ENCODE peak calls at places on chromosomes 4 and X, in four cellular contexts. F is Panc1, D is body of pancreas, P is mammary epithelial cell. B is an unnamed sample.

GRCh38 chrX:115539841-115540240 is 21.1 kb upstream of the PLS3 start:
- DNase-seq in F (no peak), D (no peak), P (no peak), B (no peak)

GRCh38 chr4:105613326-105613725 is 60.9 kb downstream of the ARHGEF38 start:
- DNase-seq in F (no peak), D (no peak), P (no peak), B (no peak)

GRCh38 chrX:148567229-148567628 is 66.8 kb downstream of the AFF2 start:
- DNase-seq in F (no peak), D (no peak), P (peak; percentile 5), B (no peak)

GRCh38 chr4:110287130-110287529 is 88.7 kb upstream of the ELOVL6 start:
- DNase-seq in F (no peak), D (no peak), P (peak; percentile 89), B (no peak)

GRCh38 chr4:40240040-40240653 is 43.3 kb downstream of the RHOH start:
- DNase-seq in F (no peak), D (no peak), P (no peak), B (no peak)

GRCh38 chr4:51894246-51894645 is 51.3 kb downstream of the DCUN1D4 start:
- DNase-seq in F (no peak), D (no peak), P (peak; percentile 2), B (no peak)

GRCh38 chr4:166435449-166435848 is 562.4 kb downstream of the TLL1 start:
- DNase-seq in F (peak; percentile 1), D (no peak), P (peak; percentile 89), B (no peak)

GRCh38 chrX:121635141-121635540 is 587.7 kb downstream of the GLUD2 start:
- DNase-seq in F (no peak), D (no peak), P (peak; percentile 69), B (no peak)

GRCh38 chrX:34294665-34295064 is 162.6 kb upstream of the FAM47A start:
- DNase-seq in F (no peak), D (no peak), P (no peak), B (no peak)
- H3K27ac ChIP-seq in F (no peak overlapping the region), D (no peak overlapping the region), P (no peak overlapping the region), B (no peak overlapping the region)

GRCh38 chrX:49019599-49020249 is 17.7 kb upstream of the GRIPAP1 start:
- DNase-seq in F (no peak), D (no peak), P (no peak), B (no peak)
- H3K27ac ChIP-seq in F (no peak overlapping the region), D (no peak overlapping the region), P (no peak overlapping the region), B (no peak overlapping the region)

GRCh38 chr4:118753096-118753495 is 67.9 kb downstream of the METTL14 start:
- DNase-seq in F (no peak), D (no peak), P (no peak), B (no peak)

GRCh38 chr4:118751634-118752293 is 66.6 kb downstream of the METTL14 start:
- DNase-seq in F (no peak), D (no peak), P (no peak), B (no peak)

GRCh38 chr4:118754890-118755289 is 69.7 kb downstream of the METTL14 start:
- DNase-seq in F (no peak), D (no peak), P (no peak), B (no peak)

GRCh38 chr4:118752551-118752950 is 67.4 kb downstream of the METTL14 start:
- DNase-seq in F (no peak), D (no peak), P (no peak), B (no peak)

GRCh38 chr4:118753685-118754084 is 68.5 kb downstream of the METTL14 start:
- DNase-seq in F (no peak), D (no peak), P (no peak), B (no peak)
- H3K27ac ChIP-seq in F (no peak overlapping the region), D (no peak overlapping the region), P (no peak overlapping the region), B (no peak overlapping the region)

GRCh38 chr4:99156992-99157391 is 12.9 kb upstream of the ADH4 start:
- DNase-seq in F (no peak), D (no peak), P (no peak), B (no peak)
- H3K27ac ChIP-seq in F (no peak overlapping the region), D (peak overlapping the region; percentile 49), P (no peak overlapping the region), B (no peak overlapping the region)

GRCh38 chr4:68406479-68406859 is 40.8 kb upstream of the TMPRSS11E start:
- DNase-seq in F (no peak), D (no peak), P (no peak), B (no peak)

GRCh38 chr4:68416591-68416990 is 30.7 kb upstream of the TMPRSS11E start:
- DNase-seq in F (no peak), D (no peak), P (peak; percentile 53), B (no peak)

GRCh38 chr4:68410149-68410548 is 37.1 kb upstream of the TMPRSS11E start:
- DNase-seq in F (no peak), D (no peak), P (no peak), B (no peak)

GRCh38 chr4:68407868-68408190 is 39.4 kb upstream of the TMPRSS11E start:
- DNase-seq in F (no peak), D (no peak), P (no peak), B (no peak)

GRCh38 chr4:68410643-68411042 is 36.6 kb upstream of the TMPRSS11E start:
- DNase-seq in F (no peak), D (no peak), P (no peak), B (no peak)
- H3K27ac ChIP-seq in F (no peak overlapping the region), D (no peak overlapping the region), P (no peak overlapping the region), B (no peak overlapping the region)

DNA sequence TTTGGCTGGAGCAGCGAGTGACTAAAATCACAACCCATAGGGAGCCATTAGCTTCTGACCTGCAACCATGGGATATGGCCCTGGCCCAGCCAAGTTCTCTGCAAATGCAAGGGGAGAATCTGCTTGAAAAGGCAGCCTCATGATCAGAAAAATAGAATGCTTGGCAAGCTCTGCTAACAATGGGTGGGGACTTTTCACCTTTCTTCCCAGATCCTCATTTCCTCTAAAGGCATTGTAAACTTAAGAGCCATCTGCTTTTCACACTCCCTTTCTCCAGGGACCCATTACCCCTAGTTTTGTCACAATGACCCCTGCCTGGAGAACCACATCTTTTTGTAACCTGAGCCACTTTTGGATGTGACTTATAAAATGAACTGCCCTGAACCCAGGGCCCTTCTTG is 104.3 kb downstream of the PARM1 start:
- DNase-seq in F (no peak), D (no peak), P (no peak), B (no peak)
- H3K27ac ChIP-seq in F (no peak overlapping the region), D (no peak overlapping the region), P (no peak overlapping the region), B (no peak overlapping the region)

B was measured in SK-N-MC.